ENCODE peak calls at places on chromosome 11, in nine cellular contexts. O, A, H, C, T, Q, G, D and L are unnamed samples.

GRCh38 chr11:23539556-23539955 is 679.3 kb upstream of the CCDC179 start:
- DNase-seq in G (no peak), A (no peak), H (no peak), C (no peak), T (no peak), Q (no peak), O (no peak), D (no peak), L (no peak)

GRCh38 chr11:104609297-104609696 is 289.0 kb downstream of the CASP12 start:
- DNase-seq in C (peak; percentile 16), O (peak; percentile 38), D (peak; percentile 23), T (no peak), A (peak; percentile 21), Q (peak; percentile 36), H (no peak), G (no peak), L (peak; percentile 18)

GRCh38 chr11:65695459-65696241 is 16.4 kb upstream of the KAT5 start:
- DNase-seq in A (peak; percentile 85), H (no peak), Q (no peak), G (peak; percentile 41), O (no peak), C (no peak), T (peak; percentile 76), D (no peak), L (no peak)

GRCh38 chr11:59706518-59707285 is 6.9 kb downstream of the OR10V1 start:
- DNase-seq in D (no peak), H (peak; percentile 49), G (no peak), O (no peak), C (peak; percentile 8), A (peak; percentile 72), T (peak; percentile 31), Q (peak; percentile 78), L (peak; percentile 29)

GRCh38 chr11:134377876-134378275 is 34.2 kb downstream of the B3GAT1 start:
- DNase-seq in C (no peak), A (no peak), T (no peak), O (no peak), Q (no peak), D (no peak), H (no peak), G (no peak), L (no peak)

GRCh38 chr11:11966826-11967668 is 41.4 kb downstream of the DKK3 start:
- DNase-seq in Q (no peak), A (peak; percentile 75), G (peak; percentile 80), H (no peak), D (peak; percentile 71), T (peak; percentile 76), O (peak; percentile 74), C (peak; percentile 79), L (no peak)

GRCh38 chr11:80331694-80332093 is 890.9 kb upstream of the TENM4 start:
- DNase-seq in O (no peak), G (no peak), D (no peak), H (no peak), T (no peak), Q (no peak), A (no peak), C (no peak), L (no peak)

GRCh38 chr11:6497069-6497839 is at the start of gene DNHD1:
- DNase-seq in O (no peak), D (no peak), T (no peak), A (no peak), Q (no peak), C (no peak), H (no peak), G (peak; percentile 38), L (no peak)

GRCh38 chr11:818396-819128 is at the start of gene PNPLA2:
- DNase-seq in H (no peak), O (no peak), D (no peak), Q (no peak), T (peak; percentile 77), C (peak; percentile 67), A (peak; percentile 73), G (no peak), L (peak; percentile 69)

GRCh38 chr11:44992181-44992582 is 41.5 kb upstream of the TP53I11 start:
- DNase-seq in O (no peak), Q (no peak), T (no peak), G (no peak), H (no peak), C (no peak), A (no peak), D (no peak), L (no peak)

GRCh38 chr11:8233691-8234424 is 29.8 kb downstream of the LMO1 start:
- DNase-seq in C (peak; percentile 44), T (no peak), H (no peak), O (no peak), D (no peak), G (peak; percentile 25), A (no peak), Q (peak; percentile 18), L (no peak)

GRCh38 chr11:85643255-85643654 is 4.5 kb upstream of the TMEM126A start:
- DNase-seq in T (no peak), D (no peak), A (no peak), O (no peak), Q (no peak), G (peak; percentile 19), C (no peak), H (no peak), L (no peak)

GRCh38 chr11:126603486-126603885 is 248.0 kb downstream of the ST3GAL4 start:
- DNase-seq in D (no peak), H (no peak), C (no peak), O (no peak), T (no peak), Q (no peak), A (no peak), G (no peak), L (no peak)

GRCh38 chr11:126375726-126376125 is 20.2 kb downstream of the ST3GAL4 start:
- DNase-seq in O (no peak), G (no peak), C (no peak), T (no peak), H (no peak), D (no peak), Q (no peak), A (no peak), L (no peak)

GRCh38 chr11:26076591-26076990 is 255.3 kb upstream of the ANO3 start:
- DNase-seq in C (no peak), Q (no peak), O (no peak), A (no peak), T (no peak), G (no peak), H (no peak), D (no peak), L (no peak)

GRCh38 chr11:10786451-10786850 is 22.3 kb downstream of the EIF4G2 start:
- DNase-seq in A (no peak), H (no peak), G (no peak), Q (no peak), O (no peak), T (no peak), C (no peak), D (no peak), L (no peak)

GRCh38 chr11:93942176-93942575 is 79.0 kb upstream of the HEPHL1 start:
- DNase-seq in C (no peak), Q (no peak), D (no peak), O (no peak), G (no peak), H (no peak), A (no peak), T (no peak), L (no peak)

GRCh38 chr11:106091480-106092123 is 14.1 kb downstream of the AASDHPPT start:
- DNase-seq in Q (peak; percentile 53), C (peak; percentile 19), H (peak; percentile 44), G (no peak), D (no peak), O (peak; percentile 14), T (no peak), A (no peak), L (no peak)

GRCh38 chr11:14254533-14255530 is 104.2 kb downstream of the RRAS2 start:
- DNase-seq in Q (no peak), D (no peak), O (no peak), A (no peak), T (no peak), H (no peak), C (no peak), G (no peak), L (no peak)

GRCh38 chr11:27910186-27910941 is 197.6 kb downstream of the KIF18A start:
- DNase-seq in A (no peak), H (peak; percentile 21), G (no peak), Q (no peak), T (no peak), D (no peak), C (no peak), O (no peak), L (no peak)

GRCh38 chr11:123493393-123494063 is 63.5 kb downstream of the GRAMD1B start:
- DNase-seq in G (no peak), O (no peak), H (no peak), D (no peak), T (no peak), C (no peak), Q (no peak), A (no peak), L (no peak)

GRCh38 chr11:134164490-134165370 is 59.0 kb downstream of the NCAPD3 start:
- DNase-seq in G (no peak), D (no peak), H (no peak), Q (no peak), O (no peak), A (no peak), T (no peak), C (no peak), L (no peak)

GRCh38 chr11:126303623-126304456 is at the start of gene DCPS:
- DNase-seq in A (peak; percentile 91), D (peak; percentile 91), T (peak; percentile 95), O (peak; percentile 75), Q (no peak), C (peak; percentile 98), G (peak; percentile 92), H (peak; percentile 76), L (peak; percentile 85)

GRCh38 chr11:69670158-69670845 is 4.9 kb downstream of the LTO1 start:
- DNase-seq in D (peak; percentile 68), O (peak; percentile 51), Q (peak; percentile 40), C (peak; percentile 92), T (peak; percentile 83), H (peak; percentile 44), G (peak; percentile 90), A (peak; percentile 79), L (peak; percentile 71)

GRCh38 chr11:66546966-66547661 is 411 bp downstream of the ACTN3 start:
- DNase-seq in C (no peak), G (no peak), A (no peak), O (no peak), H (no peak), T (no peak), Q (no peak), D (no peak), L (no peak)

GRCh38 chr11:1943576-1943975 is 3.6 kb upstream of the MRPL23 start:
- DNase-seq in D (no peak), H (no peak), Q (no peak), C (no peak), O (no peak), T (no peak), G (peak; percentile 9), A (no peak), L (no peak)

GRCh38 chr11:8871283-8871775 is 39.7 kb upstream of the AKIP1 start:
- DNase-seq in T (peak; percentile 47), A (peak; percentile 76), C (peak; percentile 90), G (peak; percentile 72), H (peak; percentile 81), O (no peak), Q (peak; percentile 75), D (no peak), L (peak; percentile 91)

GRCh38 chr11:122097419-122098001 is 18.5 kb downstream of the BLID start:
- DNase-seq in A (no peak), C (no peak), D (no peak), G (no peak), T (no peak), O (no peak), H (no peak), Q (no peak), L (no peak)

GRCh38 chr11:108897071-108897481 is 232.2 kb downstream of the DDX10 start:
- DNase-seq in G (no peak), T (no peak), H (no peak), O (no peak), Q (no peak), D (no peak), A (no peak), C (no peak), L (no peak)

GRCh38 chr11:130585545-130585944 is 137.1 kb downstream of the ADAMTS15 start:
- DNase-seq in O (no peak), T (no peak), G (no peak), A (no peak), Q (no peak), C (peak; percentile 49), D (no peak), H (no peak), L (no peak)

GRCh38 chr11:10631761-10632160 is 61.8 kb downstream of the IRAG1 start:
- DNase-seq in A (no peak), G (no peak), C (no peak), T (no peak), H (no peak), O (no peak), D (no peak), Q (no peak), L (no peak)